ENCODE peak calls at places on chromosomes 1 and 21, in five cellular contexts. One of them, this sample, is unnamed.

GRCh38 chr1:6473974-6474814 is 8.2 kb upstream of the TNFRSF25 start:
- DNase-seq in GM23248: no peak
- DNase-seq in colonic mucosa: peak; percentile 81
- DNase-seq in suprapubic skin: no peak
- DNase-seq in naive thymus-derived CD4-positive, alpha-beta T cell: no peak
- DNase-seq in this sample: no peak

GRCh38 chr1:154824356-154825069 is 45.6 kb downstream of the KCNN3 start:
- DNase-seq in suprapubic skin: no peak
- DNase-seq in GM23248: no peak
- DNase-seq in naive thymus-derived CD4-positive, alpha-beta T cell: no peak
- DNase-seq in colonic mucosa: no peak
- DNase-seq in this sample: no peak

GRCh38 chr1:192489046-192489445 is 86.5 kb upstream of the RGS1 start:
- DNase-seq in colonic mucosa: no peak
- DNase-seq in GM23248: peak; percentile 55
- DNase-seq in naive thymus-derived CD4-positive, alpha-beta T cell: no peak
- DNase-seq in suprapubic skin: no peak
- DNase-seq in this sample: no peak

GRCh38 chr21:36320421-36321324 is 676 bp downstream of the MORC3 start:
- DNase-seq in colonic mucosa: peak; percentile 82
- DNase-seq in suprapubic skin: peak; percentile 84
- DNase-seq in GM23248: peak; percentile 88
- DNase-seq in naive thymus-derived CD4-positive, alpha-beta T cell: peak; percentile 38
- DNase-seq in this sample: no peak

GRCh38 chr1:22114083-22115012 is 28.5 kb downstream of the WNT4 start:
- DNase-seq in naive thymus-derived CD4-positive, alpha-beta T cell: no peak
- DNase-seq in colonic mucosa: no peak
- DNase-seq in suprapubic skin: no peak
- DNase-seq in GM23248: peak; percentile 53
- DNase-seq in this sample: no peak

GRCh38 chr1:225882699-225883615 is 777 bp upstream of the TMEM63A start:
- DNase-seq in GM23248: peak; percentile 77
- DNase-seq in colonic mucosa: peak; percentile 64
- DNase-seq in suprapubic skin: peak; percentile 88
- DNase-seq in naive thymus-derived CD4-positive, alpha-beta T cell: peak; percentile 30
- DNase-seq in this sample: peak; percentile 32

GRCh38 chr1:25239681-25240541 is 7.3 kb downstream of the RSRP1 start:
- DNase-seq in suprapubic skin: peak; percentile 94
- DNase-seq in colonic mucosa: peak; percentile 94
- DNase-seq in naive thymus-derived CD4-positive, alpha-beta T cell: peak; percentile 78
- DNase-seq in GM23248: peak; percentile 94
- DNase-seq in this sample: peak; percentile 84

GRCh38 chr1:230792691-230793462 is 45.7 kb downstream of the CAPN9 start:
- DNase-seq in colonic mucosa: no peak
- DNase-seq in GM23248: peak; percentile 13
- DNase-seq in naive thymus-derived CD4-positive, alpha-beta T cell: no peak
- DNase-seq in suprapubic skin: no peak
- DNase-seq in this sample: no peak

GRCh38 chr1:224459936-224460335 is 25.3 kb upstream of the WDR26 start:
- DNase-seq in GM23248: no peak
- DNase-seq in suprapubic skin: no peak
- DNase-seq in naive thymus-derived CD4-positive, alpha-beta T cell: no peak
- DNase-seq in colonic mucosa: no peak
- DNase-seq in this sample: no peak

GRCh38 chr1:109730666-109731065 is 10.2 kb downstream of the GSTM3 start:
- DNase-seq in GM23248: no peak
- DNase-seq in suprapubic skin: no peak
- DNase-seq in naive thymus-derived CD4-positive, alpha-beta T cell: no peak
- DNase-seq in colonic mucosa: no peak
- DNase-seq in this sample: no peak

GRCh38 chr21:45074818-45075605 is 632 bp downstream of the ADARB1 start:
- DNase-seq in naive thymus-derived CD4-positive, alpha-beta T cell: no peak
- DNase-seq in suprapubic skin: no peak
- DNase-seq in colonic mucosa: no peak
- DNase-seq in GM23248: peak; percentile 52
- DNase-seq in this sample: no peak

GRCh38 chr1:233599542-233600073 is 14.3 kb upstream of the KCNK1 start:
- DNase-seq in colonic mucosa: no peak
- DNase-seq in naive thymus-derived CD4-positive, alpha-beta T cell: no peak
- DNase-seq in suprapubic skin: no peak
- DNase-seq in GM23248: no peak
- DNase-seq in this sample: no peak

GRCh38 chr1:8597455-8597854 is 220.0 kb downstream of the RERE start:
- DNase-seq in suprapubic skin: no peak
- DNase-seq in naive thymus-derived CD4-positive, alpha-beta T cell: no peak
- DNase-seq in colonic mucosa: no peak
- DNase-seq in GM23248: peak; percentile 61
- DNase-seq in this sample: no peak

GRCh38 chr1:46150085-46150484 is 17.7 kb upstream of the PIK3R3 start:
- DNase-seq in naive thymus-derived CD4-positive, alpha-beta T cell: no peak
- DNase-seq in suprapubic skin: no peak
- DNase-seq in colonic mucosa: no peak
- DNase-seq in GM23248: no peak
- DNase-seq in this sample: no peak

GRCh38 chr1:247332215-247332900 is 691 bp upstream of the ZNF496 start:
- DNase-seq in GM23248: peak; percentile 74
- DNase-seq in colonic mucosa: peak; percentile 45
- DNase-seq in naive thymus-derived CD4-positive, alpha-beta T cell: peak; percentile 43
- DNase-seq in suprapubic skin: no peak
- DNase-seq in this sample: peak; percentile 33

GRCh38 chr21:15004721-15005370 is 60.0 kb downstream of the NRIP1 start:
- DNase-seq in colonic mucosa: no peak
- DNase-seq in suprapubic skin: no peak
- DNase-seq in GM23248: peak; percentile 67
- DNase-seq in naive thymus-derived CD4-positive, alpha-beta T cell: no peak
- DNase-seq in this sample: no peak

GRCh38 chr1:197423006-197423405 is 155.0 kb downstream of the CRB1 start:
- DNase-seq in suprapubic skin: no peak
- DNase-seq in GM23248: peak; percentile 32
- DNase-seq in naive thymus-derived CD4-positive, alpha-beta T cell: no peak
- DNase-seq in colonic mucosa: no peak
- DNase-seq in this sample: no peak

GRCh38 chr1:11478571-11479374 is at the start of gene DISP3:
- DNase-seq in naive thymus-derived CD4-positive, alpha-beta T cell: peak; percentile 52
- DNase-seq in colonic mucosa: peak; percentile 50
- DNase-seq in suprapubic skin: no peak
- DNase-seq in GM23248: peak; percentile 57
- DNase-seq in this sample: peak; percentile 58

GRCh38 chr1:56576880-56577858 is 2.2 kb downstream of the PLPP3 start:
- DNase-seq in colonic mucosa: peak; percentile 29
- DNase-seq in suprapubic skin: no peak
- DNase-seq in naive thymus-derived CD4-positive, alpha-beta T cell: no peak
- DNase-seq in GM23248: peak; percentile 64
- DNase-seq in this sample: no peak

GRCh38 chr1:56575865-56576264 is 3.5 kb downstream of the PLPP3 start:
- DNase-seq in GM23248: peak; percentile 10
- DNase-seq in naive thymus-derived CD4-positive, alpha-beta T cell: no peak
- DNase-seq in colonic mucosa: no peak
- DNase-seq in suprapubic skin: no peak
- DNase-seq in this sample: no peak

GRCh38 chr1:56573311-56573710 is 6.1 kb downstream of the PLPP3 start:
- DNase-seq in GM23248: peak; percentile 27
- DNase-seq in colonic mucosa: peak; percentile 35
- DNase-seq in suprapubic skin: no peak
- DNase-seq in naive thymus-derived CD4-positive, alpha-beta T cell: no peak
- DNase-seq in this sample: no peak

GRCh38 chr1:56572334-56573050 is 6.9 kb downstream of the PLPP3 start:
- DNase-seq in colonic mucosa: no peak
- DNase-seq in naive thymus-derived CD4-positive, alpha-beta T cell: no peak
- DNase-seq in GM23248: no peak
- DNase-seq in suprapubic skin: no peak
- DNase-seq in this sample: no peak

GRCh38 chr1:56574794-56575193 is 4.6 kb downstream of the PLPP3 start:
- DNase-seq in suprapubic skin: no peak
- DNase-seq in GM23248: peak; percentile 31
- DNase-seq in colonic mucosa: no peak
- DNase-seq in naive thymus-derived CD4-positive, alpha-beta T cell: no peak
- DNase-seq in this sample: no peak
- H3K4me3 ChIP-seq in suprapubic skin: peak overlapping the region; percentile 97
- H3K4me3 ChIP-seq in GM23248: peak overlapping the region; percentile 89
- H3K4me3 ChIP-seq in colonic mucosa: no peak overlapping the region
- H3K4me3 ChIP-seq in naive thymus-derived CD4-positive, alpha-beta T cell: no peak overlapping the region
- H3K4me3 ChIP-seq in this sample: no peak overlapping the region

DNA sequence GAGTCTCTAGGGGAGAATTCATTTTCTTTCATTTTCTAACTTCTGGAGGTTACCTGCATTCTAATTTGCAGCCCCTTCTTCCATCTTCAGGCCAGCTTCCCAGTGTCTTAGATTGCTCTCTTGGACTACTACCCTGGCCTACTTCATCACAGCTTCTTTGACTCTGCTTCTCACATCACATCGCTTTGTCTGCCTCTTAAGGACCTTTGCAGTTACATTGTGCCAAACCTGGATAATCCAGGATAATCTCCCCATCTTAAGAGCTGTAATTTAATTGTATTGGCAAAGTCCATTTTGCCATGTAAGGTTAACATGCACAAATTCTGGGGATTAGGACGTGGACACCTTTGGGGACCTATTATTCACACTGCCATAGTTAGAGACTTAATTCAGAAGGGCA is 18.4 kb downstream of the RNF2 start:
- DNase-seq in colonic mucosa: no peak
- DNase-seq in GM23248: no peak
- DNase-seq in naive thymus-derived CD4-positive, alpha-beta T cell: no peak
- DNase-seq in suprapubic skin: no peak
- DNase-seq in this sample: no peak
- H3K9me3 ChIP-seq in colonic mucosa: no peaks in the 10 kb centered on the region
- H3K9me3 ChIP-seq in GM23248: peaks cover 4% of the 10 kb centered on the region
- H3K9me3 ChIP-seq in naive thymus-derived CD4-positive, alpha-beta T cell: no peaks in the 10 kb centered on the region
- H3K9me3 ChIP-seq in suprapubic skin: no peaks in the 10 kb centered on the region
- H3K9me3 ChIP-seq in this sample: no peaks in the 10 kb centered on the region

DNA sequence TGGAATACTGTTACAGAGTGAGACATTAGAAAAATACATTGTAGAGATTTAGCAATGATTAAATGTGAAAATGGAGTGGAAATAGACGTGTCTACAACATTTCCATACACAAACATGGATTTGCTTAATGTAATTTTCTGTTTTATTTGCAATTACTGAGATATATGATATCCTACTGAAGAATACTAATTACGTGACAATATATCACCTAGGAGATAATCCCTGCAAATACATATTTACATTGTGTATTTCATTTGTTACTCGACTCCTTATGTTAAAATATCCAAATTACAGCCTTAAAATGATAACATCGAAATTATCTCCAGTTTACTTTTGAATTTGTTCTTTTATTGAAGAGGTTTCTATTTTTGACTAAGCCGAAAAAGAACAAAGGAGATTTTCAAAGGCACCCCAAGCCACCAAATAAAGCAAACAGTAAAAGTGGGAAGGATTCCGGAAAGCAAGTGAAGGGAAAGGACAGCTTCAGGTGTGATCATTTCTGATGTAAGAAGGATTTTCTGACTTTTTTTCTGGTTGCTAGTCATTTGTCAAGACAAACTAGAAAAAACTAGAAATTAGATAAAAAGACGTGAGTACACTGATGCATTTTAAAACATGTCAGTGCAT is 7.9 kb downstream of the LHX4 start:
- DNase-seq in naive thymus-derived CD4-positive, alpha-beta T cell: no peak
- DNase-seq in colonic mucosa: no peak
- DNase-seq in suprapubic skin: no peak
- DNase-seq in GM23248: no peak
- DNase-seq in this sample: no peak
- H3K27me3 ChIP-seq in naive thymus-derived CD4-positive, alpha-beta T cell: peaks cover 20% of the 10 kb centered on the region
- H3K27me3 ChIP-seq in colonic mucosa: peaks cover 78% of the 10 kb centered on the region
- H3K27me3 ChIP-seq in suprapubic skin: peaks cover 99% of the 10 kb centered on the region
- H3K27me3 ChIP-seq in GM23248: peaks cover 88% of the 10 kb centered on the region
- H3K27me3 ChIP-seq in this sample: peaks cover 56% of the 10 kb centered on the region

DNA sequence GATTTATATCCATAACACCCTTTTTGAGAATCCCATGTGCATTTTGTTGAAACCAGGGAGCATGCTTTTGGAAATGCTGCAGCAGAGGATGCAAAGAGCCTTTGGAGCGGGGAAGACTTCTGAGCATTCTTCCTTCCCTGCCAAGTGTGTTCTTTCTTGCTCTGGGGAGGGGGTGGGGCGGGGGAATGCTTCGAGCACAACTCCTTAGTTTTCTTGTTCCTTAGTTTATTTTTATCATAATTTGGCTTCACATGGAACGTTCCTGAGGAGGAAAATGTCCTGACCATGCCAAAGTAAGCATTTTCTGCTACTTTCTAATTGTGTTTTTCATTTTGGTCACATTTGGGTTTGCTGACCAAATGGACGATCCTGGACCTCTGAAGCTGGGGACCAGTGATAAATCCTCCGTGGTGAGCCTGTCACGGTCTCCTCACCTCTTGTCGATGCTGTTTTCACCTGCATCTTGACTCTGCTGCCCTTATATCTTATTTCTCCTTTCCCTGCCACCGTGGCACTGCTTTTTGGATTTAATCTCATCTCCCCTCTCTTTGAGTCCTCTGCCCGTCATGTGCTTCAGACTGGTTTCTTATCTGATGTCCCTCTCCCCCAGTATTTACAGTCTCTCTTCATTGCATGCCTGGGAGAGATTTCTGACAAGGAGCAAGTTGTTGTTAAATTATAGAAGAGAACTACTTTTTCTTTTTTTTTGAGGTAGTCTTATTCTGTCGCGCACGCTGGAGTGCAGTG is 2.4 kb downstream of the CTPS1 start:
- DNase-seq in GM23248: peak; percentile 15
- DNase-seq in colonic mucosa: no peak
- DNase-seq in suprapubic skin: no peak
- DNase-seq in naive thymus-derived CD4-positive, alpha-beta T cell: no peak
- DNase-seq in this sample: no peak
- H3K4me3 ChIP-seq in GM23248: peak overlapping the region; percentile 84
- H3K4me3 ChIP-seq in colonic mucosa: no peak overlapping the region
- H3K4me3 ChIP-seq in suprapubic skin: no peak overlapping the region
- H3K4me3 ChIP-seq in naive thymus-derived CD4-positive, alpha-beta T cell: no peak overlapping the region
- H3K4me3 ChIP-seq in this sample: no peak overlapping the region